ENCODE peak calls at places on chromosome 12, in seven cellular contexts. K is NCI-H510A; F is ELF-1; L is stimulated activated effector memory CD8-positive, alpha-beta T cell treated with anti-CD3 and anti-CD28 coated beads, Interleukin-12 subunit alpha, Interleukin-12 subunit beta, amount 100 ng/mL, for 72 hours; R is brain pericyte; Q is pons; C is astrocyte of the spinal cord. T is an unnamed sample.

GRCh38 chr12:26791328-26791791 is 41.6 kb downstream of the ITPR2 start:
- DNase-seq in K (no peak), L (no peak), Q (peak), F (no peak), C (peak), R (no peak), T (peak)

GRCh38 chr12:89552376-89552775 is 26.5 kb upstream of the POC1B start:
- DNase-seq in Q (no peak), K (no peak), C (peak), F (no peak), L (no peak), R (no peak), T (no peak)

GRCh38 chr12:50365709-50366406 is 30.6 kb downstream of the FAM186A start:
- DNase-seq in C (no peak), K (no peak), Q (no peak), R (no peak), F (no peak), L (no peak), T (no peak)

GRCh38 chr12:18752280-18752920 is 14.5 kb downstream of the CAPZA3 start:
- DNase-seq in L (no peak), Q (no peak), C (peak), F (peak), R (peak), K (no peak), T (peak)

GRCh38 chr12:77118696-77119095 is 53.3 kb upstream of the E2F7 start:
- DNase-seq in Q (no peak), R (no peak), F (no peak), L (no peak), C (peak), K (no peak), T (no peak)

GRCh38 chr12:117486840-117487659 is 125.6 kb upstream of the NOS1 start:
- DNase-seq in C (peak), L (no peak), F (no peak), R (no peak), K (no peak), Q (peak), T (peak)

GRCh38 chr12:47698055-47698454 is 7.8 kb downstream of the RPAP3 start:
- DNase-seq in C (no peak), F (no peak), Q (peak), L (no peak), K (no peak), R (no peak), T (no peak)

GRCh38 chr12:19239616-19240234 is 110.2 kb downstream of the PLEKHA5 start:
- DNase-seq in C (peak), R (no peak), K (no peak), F (no peak), Q (peak), L (no peak), T (peak)

GRCh38 chr12:11545438-11546330 is 103.8 kb upstream of the ETV6 start:
- DNase-seq in F (peak), K (no peak), L (no peak), C (no peak), R (no peak), Q (no peak), T (no peak)

GRCh38 chr12:80937391-80938238 is at the start of gene LIN7A:
- DNase-seq in Q (no peak), C (peak), L (no peak), K (peak), R (no peak), F (peak), T (peak)

GRCh38 chr12:1130164-1130563 is 139.1 kb downstream of the ERC1 start:
- DNase-seq in L (no peak), F (no peak), Q (no peak), R (no peak), K (no peak), C (no peak), T (no peak)

GRCh38 chr12:125289965-125290364 is 224.7 kb downstream of the AACS start:
- DNase-seq in F (no peak), Q (no peak), K (no peak), C (no peak), R (no peak), L (no peak), T (no peak)

GRCh38 chr12:57609781-57610552 is 1.3 kb upstream of the ARHGEF25 start:
- DNase-seq in L (no peak), F (no peak), R (no peak), C (no peak), K (no peak), Q (no peak), T (no peak)

GRCh38 chr12:132151145-132151765 is 7.0 kb downstream of the NOC4L start:
- DNase-seq in C (no peak), L (no peak), K (no peak), F (no peak), R (no peak), Q (no peak), T (no peak)

GRCh38 chr12:12272869-12273268 is 6.0 kb upstream of the LRP6 start:
- DNase-seq in F (no peak), Q (no peak), R (no peak), L (no peak), K (no peak), C (peak), T (no peak)

GRCh38 chr12:109307051-109307450 is 2.0 kb downstream of the FOXN4 start:
- DNase-seq in R (no peak), F (no peak), K (no peak), L (no peak), Q (no peak), C (no peak), T (no peak)

GRCh38 chr12:55925870-55926737 is 1.6 kb downstream of the PYM1 start:
- DNase-seq in C (no peak), F (no peak), L (no peak), R (no peak), K (no peak), Q (no peak), T (no peak)

GRCh38 chr12:38101753-38102152 is 214.8 kb upstream of the ALG10B start:
- DNase-seq in L (no peak), Q (no peak), K (no peak), F (no peak), R (no peak), C (no peak), T (no peak)

GRCh38 chr12:122023339-122024131 is 1.9 kb downstream of the BCL7A start:
- DNase-seq in C (peak), K (peak), R (no peak), L (no peak), Q (peak), F (peak), T (no peak)

GRCh38 chr12:117105902-117106301 is 6.7 kb upstream of the TESC start:
- DNase-seq in R (no peak), F (no peak), C (no peak), Q (no peak), L (no peak), K (peak), T (no peak)

GRCh38 chr12:104064842-104065441 is 611 bp downstream of the HCFC2 start:
- DNase-seq in K (no peak), F (no peak), Q (peak), C (peak), L (no peak), R (no peak), T (no peak)

GRCh38 chr12:57723630-57723962 is 14.9 kb downstream of the AGAP2 start:
- DNase-seq in C (no peak), F (no peak), K (no peak), Q (no peak), L (no peak), R (no peak), T (no peak)